ENCODE peak calls at places on chromosomes 13 and 19, in five cellular contexts. One of them, this sample, is unnamed.

GRCh38 chr13:106096661-106097092 is 438.8 kb downstream of the EFNB2 start:
- DNase-seq in A549: peak; percentile 25
- DNase-seq in K562: no peak
- DNase-seq in H1: no peak
- DNase-seq in HepG2: no peak
- DNase-seq in this sample: no peak

GRCh38 chr13:109565877-109566276 is 220.5 kb downstream of the IRS2 start:
- DNase-seq in A549: no peak
- DNase-seq in K562: no peak
- DNase-seq in H1: no peak
- DNase-seq in HepG2: no peak
- DNase-seq in this sample: no peak

GRCh38 chr19:33763661-33764343 is 32.9 kb upstream of the KCTD15 start:
- DNase-seq in A549: no peak
- DNase-seq in K562: no peak
- DNase-seq in H1: no peak
- DNase-seq in HepG2: no peak
- DNase-seq in this sample: no peak

GRCh38 chr19:48918801-48919247 is 14.7 kb upstream of the DHDH start:
- DNase-seq in A549: no peak
- DNase-seq in K562: peak; percentile 77
- DNase-seq in H1: peak; percentile 79
- DNase-seq in HepG2: no peak
- DNase-seq in this sample: no peak

GRCh38 chr19:48964205-48965032 is 690 bp upstream of the FTL start:
- DNase-seq in A549: peak; percentile 63
- DNase-seq in K562: no peak
- DNase-seq in H1: peak; percentile 78
- DNase-seq in HepG2: peak; percentile 34
- DNase-seq in this sample: peak; percentile 44

GRCh38 chr13:44224433-44225149 is 149.0 kb upstream of the SERP2 start:
- DNase-seq in A549: no peak
- DNase-seq in K562: no peak
- DNase-seq in H1: no peak
- DNase-seq in HepG2: no peak
- DNase-seq in this sample: no peak

GRCh38 chr19:9306443-9306842 is 3.2 kb downstream of the ZNF699 start:
- DNase-seq in A549: no peak
- DNase-seq in K562: no peak
- DNase-seq in H1: no peak
- DNase-seq in HepG2: no peak
- DNase-seq in this sample: peak; percentile 76

GRCh38 chr13:102779426-102780159 is 6.0 kb upstream of the TEX30 start:
- DNase-seq in A549: no peak
- DNase-seq in K562: no peak
- DNase-seq in H1: no peak
- DNase-seq in HepG2: no peak
- DNase-seq in this sample: no peak

GRCh38 chr13:32726374-32727037 is 140.3 kb downstream of the PDS5B start:
- DNase-seq in A549: no peak
- DNase-seq in K562: no peak
- DNase-seq in H1: no peak
- DNase-seq in HepG2: no peak
- DNase-seq in this sample: no peak

GRCh38 chr13:33228645-33229445 is 56.7 kb downstream of the STARD13 start:
- DNase-seq in A549: peak; percentile 28
- DNase-seq in K562: peak; percentile 21
- DNase-seq in H1: no peak
- DNase-seq in HepG2: peak; percentile 62
- DNase-seq in this sample: peak; percentile 83

GRCh38 chr19:32671883-32672282 is 3.1 kb downstream of the ANKRD27 start:
- DNase-seq in A549: no peak
- DNase-seq in K562: no peak
- DNase-seq in H1: no peak
- DNase-seq in HepG2: no peak
- DNase-seq in this sample: no peak

GRCh38 chr19:43028866-43029265 is 2.6 kb upstream of the PSG11 start:
- DNase-seq in A549: no peak
- DNase-seq in K562: no peak
- DNase-seq in H1: no peak
- DNase-seq in HepG2: no peak
- DNase-seq in this sample: no peak

GRCh38 chr19:23283925-23284324 is 33.7 kb upstream of the ZNF724 start:
- DNase-seq in A549: no peak
- DNase-seq in K562: peak; percentile 23
- DNase-seq in H1: peak; percentile 82
- DNase-seq in HepG2: peak; percentile 54
- DNase-seq in this sample: peak; percentile 30

GRCh38 chr19:9474975-9475374 is 23.4 kb downstream of the ZNF560 start:
- DNase-seq in A549: no peak
- DNase-seq in K562: no peak
- DNase-seq in H1: no peak
- DNase-seq in HepG2: no peak
- DNase-seq in this sample: no peak

GRCh38 chr19:3068071-3068470 is 5.8 kb upstream of the TLE5 start:
- DNase-seq in A549: no peak
- DNase-seq in K562: no peak
- DNase-seq in H1: no peak
- DNase-seq in HepG2: no peak
- DNase-seq in this sample: no peak

GRCh38 chr19:13968383-13968935 is 16.1 kb downstream of the DCAF15 start:
- DNase-seq in A549: no peak
- DNase-seq in K562: no peak
- DNase-seq in H1: no peak
- DNase-seq in HepG2: no peak
- DNase-seq in this sample: no peak

GRCh38 chr19:18433039-18433691 is 4.8 kb downstream of the ISYNA1 start:
- DNase-seq in A549: no peak
- DNase-seq in K562: peak; percentile 54
- DNase-seq in H1: peak; percentile 73
- DNase-seq in HepG2: no peak
- DNase-seq in this sample: no peak

GRCh38 chr13:45674908-45675307 is 27.2 kb upstream of the CBY2 start:
- DNase-seq in A549: no peak
- DNase-seq in K562: no peak
- DNase-seq in H1: no peak
- DNase-seq in HepG2: no peak
- DNase-seq in this sample: peak; percentile 52

GRCh38 chr19:17770613-17771012 is 19.3 kb downstream of the FCHO1 start:
- DNase-seq in A549: no peak
- DNase-seq in K562: no peak
- DNase-seq in H1: no peak
- DNase-seq in HepG2: no peak
- DNase-seq in this sample: no peak

GRCh38 chr13:26112843-26113242 is 61.0 kb upstream of the SHISA2 start:
- DNase-seq in A549: no peak
- DNase-seq in K562: no peak
- DNase-seq in H1: no peak
- DNase-seq in HepG2: no peak
- DNase-seq in this sample: peak; percentile 10

GRCh38 chr13:34810996-34811395 is 131.1 kb upstream of the NBEA start:
- DNase-seq in A549: no peak
- DNase-seq in K562: no peak
- DNase-seq in H1: no peak
- DNase-seq in HepG2: no peak
- DNase-seq in this sample: no peak

GRCh38 chr13:110216403-110217041 is 90.4 kb downstream of the COL4A1 start:
- DNase-seq in A549: no peak
- DNase-seq in K562: no peak
- DNase-seq in H1: no peak
- DNase-seq in HepG2: no peak
- DNase-seq in this sample: peak; percentile 78

GRCh38 chr13:113579686-113580085 is 4.9 kb upstream of the TFDP1 start:
- DNase-seq in A549: no peak
- DNase-seq in K562: no peak
- DNase-seq in H1: peak; percentile 24
- DNase-seq in HepG2: no peak
- DNase-seq in this sample: no peak

GRCh38 chr13:51806571-51806970 is 2.6 kb upstream of the DHRS12 start:
- DNase-seq in A549: no peak
- DNase-seq in K562: no peak
- DNase-seq in H1: no peak
- DNase-seq in HepG2: no peak
- DNase-seq in this sample: peak; percentile 34

GRCh38 chr13:84844473-84844872 is 954.7 kb downstream of the SLITRK6 start:
- DNase-seq in A549: peak; percentile 0
- DNase-seq in K562: no peak
- DNase-seq in H1: no peak
- DNase-seq in HepG2: peak; percentile 1
- DNase-seq in this sample: no peak

GRCh38 chr13:91468301-91468700 is 69.9 kb downstream of the GPC5 start:
- DNase-seq in A549: no peak
- DNase-seq in K562: no peak
- DNase-seq in H1: no peak
- DNase-seq in HepG2: no peak
- DNase-seq in this sample: peak; percentile 8

GRCh38 chr19:55240713-55241020 is 12.1 kb upstream of the TMEM86B start:
- DNase-seq in A549: no peak
- DNase-seq in K562: no peak
- DNase-seq in H1: no peak
- DNase-seq in HepG2: no peak
- DNase-seq in this sample: no peak

GRCh38 chr19:3464797-3465235 is 15.5 kb downstream of the SMIM24 start:
- DNase-seq in A549: no peak
- DNase-seq in K562: no peak
- DNase-seq in H1: no peak
- DNase-seq in HepG2: no peak
- DNase-seq in this sample: no peak

GRCh38 chr13:104571161-104571889 is 1505.1 kb upstream of the SLC10A2 start:
- DNase-seq in A549: peak; percentile 5
- DNase-seq in K562: no peak
- DNase-seq in H1: peak; percentile 71
- DNase-seq in HepG2: peak; percentile 16
- DNase-seq in this sample: peak; percentile 82

GRCh38 chr13:91539458-91540156 is 141.2 kb downstream of the GPC5 start:
- DNase-seq in A549: no peak
- DNase-seq in K562: no peak
- DNase-seq in H1: no peak
- DNase-seq in HepG2: no peak
- DNase-seq in this sample: no peak

GRCh38 chr19:55923556-55923955 is 8.6 kb downstream of the NLRP13 start:
- DNase-seq in A549: no peak
- DNase-seq in K562: no peak
- DNase-seq in H1: no peak
- DNase-seq in HepG2: no peak
- DNase-seq in this sample: no peak

GRCh38 chr13:110913322-110913721 is 1.5 kb downstream of the ANKRD10 start:
- DNase-seq in A549: no peak
- DNase-seq in K562: no peak
- DNase-seq in H1: no peak
- DNase-seq in HepG2: peak; percentile 28
- DNase-seq in this sample: peak; percentile 26

GRCh38 chr13:18959229-18959628 is 222.4 kb downstream of the TUBA3C start:
- DNase-seq in A549: no peak
- DNase-seq in K562: no peak
- DNase-seq in H1: no peak
- DNase-seq in HepG2: no peak
- DNase-seq in this sample: no peak

GRCh38 chr13:33109319-33109718 is 93.1 kb downstream of the KL start:
- DNase-seq in A549: no peak
- DNase-seq in K562: no peak
- DNase-seq in H1: no peak
- DNase-seq in HepG2: no peak
- DNase-seq in this sample: no peak

GRCh38 chr13:33787051-33787591 is 30.8 kb upstream of the RFC3 start:
- DNase-seq in A549: no peak
- DNase-seq in K562: no peak
- DNase-seq in H1: no peak
- DNase-seq in HepG2: no peak
- DNase-seq in this sample: no peak

GRCh38 chr19:532578-533484 is 1.3 kb downstream of the CDC34 start:
- DNase-seq in A549: peak; percentile 38
- DNase-seq in K562: peak; percentile 50
- DNase-seq in H1: peak; percentile 72
- DNase-seq in HepG2: peak; percentile 60
- DNase-seq in this sample: peak; percentile 64
- TF ChIP-seq MAFK in A549: no peak
- TF ChIP-seq MAFK in K562: no peak
- TF ChIP-seq MAFK in H1: no peak
- TF ChIP-seq MAFK in HepG2: no peak
- TF ChIP-seq MAFK in this sample: no peak

GRCh38 chr19:11031421-11032070 is 57.7 kb upstream of the LDLR start:
- DNase-seq in A549: no peak
- DNase-seq in K562: no peak
- DNase-seq in H1: no peak
- DNase-seq in HepG2: no peak
- DNase-seq in this sample: no peak
- TF ChIP-seq MAFK in A549: no peak
- TF ChIP-seq MAFK in K562: no peak
- TF ChIP-seq MAFK in H1: no peak
- TF ChIP-seq MAFK in HepG2: no peak
- TF ChIP-seq MAFK in this sample: no peak

DNA sequence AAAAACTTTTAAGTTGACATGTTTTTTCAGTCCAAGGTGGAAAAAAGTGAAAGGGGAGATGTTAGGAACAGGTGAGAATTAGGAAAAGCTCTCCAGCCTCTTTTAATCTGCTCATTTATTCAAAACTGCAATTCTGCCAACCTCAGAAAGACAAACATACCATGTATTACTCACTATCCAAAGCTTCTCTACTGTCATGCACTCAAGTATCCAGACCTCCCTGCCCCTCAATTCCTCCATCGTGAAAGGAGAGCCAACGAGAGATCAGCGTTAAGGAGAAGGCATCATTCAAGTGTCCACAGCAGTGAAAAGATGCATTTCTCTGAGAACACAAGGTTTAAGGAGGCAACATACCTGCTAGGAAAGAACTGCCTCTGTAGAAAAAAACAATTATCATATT is 24.5 kb downstream of the DIAPH3 start:
- DNase-seq in A549: no peak
- DNase-seq in K562: no peak
- DNase-seq in H1: no peak
- DNase-seq in HepG2: no peak
- DNase-seq in this sample: peak; percentile 43
- TF ChIP-seq MAFK in A549: no peak
- TF ChIP-seq MAFK in K562: no peak
- TF ChIP-seq MAFK in H1: no peak
- TF ChIP-seq MAFK in HepG2: no peak
- TF ChIP-seq MAFK in this sample: no peak

DNA sequence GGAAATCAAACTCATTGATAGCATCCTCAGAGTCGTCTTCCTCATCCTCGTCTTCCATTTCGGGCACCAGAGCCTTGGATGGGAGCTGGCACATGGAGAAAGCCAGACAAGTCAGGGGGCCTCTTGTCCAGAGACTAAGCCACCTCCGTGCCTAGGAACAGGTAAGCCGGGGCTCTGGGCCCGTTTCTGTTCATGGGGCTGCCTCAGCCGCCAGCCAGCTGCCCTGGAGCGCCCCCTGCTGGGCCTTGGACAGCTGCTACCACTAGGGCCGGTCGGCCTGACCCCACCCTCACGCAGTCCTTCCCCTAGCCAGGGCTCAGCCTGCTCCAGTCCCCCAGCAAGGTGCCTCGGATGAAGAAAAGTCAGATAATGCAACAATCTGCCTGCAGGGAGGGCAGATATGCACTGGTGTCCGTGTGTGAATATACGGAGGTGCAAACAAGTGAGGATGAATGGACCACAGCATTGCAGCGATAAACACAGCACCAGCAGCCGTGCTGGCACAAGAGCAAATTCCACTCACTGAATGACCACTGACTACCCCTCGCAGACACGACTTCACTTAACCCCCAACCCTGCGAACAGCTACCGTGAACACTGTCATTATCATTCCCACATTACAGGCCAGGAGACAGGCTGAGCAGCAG is 11.9 kb upstream of the PRKD2 start:
- DNase-seq in A549: peak; percentile 92
- DNase-seq in K562: peak; percentile 87
- DNase-seq in H1: peak; percentile 90
- DNase-seq in HepG2: peak; percentile 27
- DNase-seq in this sample: peak; percentile 44
- TF ChIP-seq MAFK in A549: no peak
- TF ChIP-seq MAFK in K562: no peak
- TF ChIP-seq MAFK in H1: no peak
- TF ChIP-seq MAFK in HepG2: no peak
- TF ChIP-seq MAFK in this sample: no peak

This sample was measured in IMR-90.